ENCODE peak calls at places on chromosomes 13 and 19, in eight cellular contexts. One of them, this sample, is unnamed.

GRCh38 chr19:45304141-45304926 is 18.3 kb downstream of the CKM start:
- DNase-seq in ovary: no peak
- DNase-seq in caudate nucleus: no peak
- DNase-seq in CD8-positive, alpha-beta memory T cell: no peak
- DNase-seq in naive thymus-derived CD4-positive, alpha-beta T cell: no peak
- DNase-seq in tibial nerve: no peak
- DNase-seq in HepG2: no peak
- DNase-seq in lower lobe of right lung: no peak
- DNase-seq in this sample: no peak

GRCh38 chr19:33064778-33065550 is at the start of gene RHPN2:
- DNase-seq in lower lobe of right lung: peak; percentile 71
- DNase-seq in naive thymus-derived CD4-positive, alpha-beta T cell: peak; percentile 11
- DNase-seq in HepG2: peak; percentile 43
- DNase-seq in tibial nerve: peak; percentile 22
- DNase-seq in caudate nucleus: peak; percentile 12
- DNase-seq in ovary: peak; percentile 66
- DNase-seq in CD8-positive, alpha-beta memory T cell: peak; percentile 21
- DNase-seq in this sample: peak; percentile 69

GRCh38 chr13:46571189-46571901 is 18.4 kb downstream of the LRCH1 start:
- DNase-seq in caudate nucleus: no peak
- DNase-seq in naive thymus-derived CD4-positive, alpha-beta T cell: no peak
- DNase-seq in lower lobe of right lung: no peak
- DNase-seq in HepG2: peak; percentile 39
- DNase-seq in CD8-positive, alpha-beta memory T cell: no peak
- DNase-seq in ovary: no peak
- DNase-seq in tibial nerve: no peak
- DNase-seq in this sample: no peak

GRCh38 chr19:41870401-41870873 is 6.6 kb upstream of the CD79A start:
- DNase-seq in ovary: no peak
- DNase-seq in CD8-positive, alpha-beta memory T cell: no peak
- DNase-seq in lower lobe of right lung: no peak
- DNase-seq in HepG2: no peak
- DNase-seq in naive thymus-derived CD4-positive, alpha-beta T cell: no peak
- DNase-seq in caudate nucleus: no peak
- DNase-seq in tibial nerve: no peak
- DNase-seq in this sample: no peak

GRCh38 chr13:97224544-97225324 is 2.6 kb downstream of the MBNL2 start:
- DNase-seq in tibial nerve: no peak
- DNase-seq in lower lobe of right lung: no peak
- DNase-seq in CD8-positive, alpha-beta memory T cell: peak; percentile 60
- DNase-seq in caudate nucleus: no peak
- DNase-seq in naive thymus-derived CD4-positive, alpha-beta T cell: no peak
- DNase-seq in HepG2: peak; percentile 66
- DNase-seq in ovary: peak; percentile 54
- DNase-seq in this sample: peak; percentile 68

GRCh38 chr19:47826800-47827199 is 5.1 kb downstream of the CRX start:
- DNase-seq in HepG2: no peak
- DNase-seq in caudate nucleus: no peak
- DNase-seq in ovary: no peak
- DNase-seq in lower lobe of right lung: no peak
- DNase-seq in tibial nerve: no peak
- DNase-seq in naive thymus-derived CD4-positive, alpha-beta T cell: no peak
- DNase-seq in CD8-positive, alpha-beta memory T cell: no peak
- DNase-seq in this sample: no peak

GRCh38 chr19:12567951-12568350 is 16.7 kb upstream of the ZNF564 start:
- DNase-seq in ovary: no peak
- DNase-seq in HepG2: no peak
- DNase-seq in naive thymus-derived CD4-positive, alpha-beta T cell: no peak
- DNase-seq in caudate nucleus: no peak
- DNase-seq in CD8-positive, alpha-beta memory T cell: no peak
- DNase-seq in lower lobe of right lung: no peak
- DNase-seq in tibial nerve: no peak
- DNase-seq in this sample: no peak

GRCh38 chr13:75566658-75567057 is 17.1 kb downstream of the UCHL3 start:
- DNase-seq in ovary: no peak
- DNase-seq in CD8-positive, alpha-beta memory T cell: no peak
- DNase-seq in HepG2: peak; percentile 31
- DNase-seq in lower lobe of right lung: no peak
- DNase-seq in caudate nucleus: no peak
- DNase-seq in naive thymus-derived CD4-positive, alpha-beta T cell: no peak
- DNase-seq in tibial nerve: no peak
- DNase-seq in this sample: no peak

GRCh38 chr19:56953411-56953810 is 112.9 kb upstream of the PEG3 start:
- DNase-seq in HepG2: no peak
- DNase-seq in CD8-positive, alpha-beta memory T cell: no peak
- DNase-seq in lower lobe of right lung: no peak
- DNase-seq in caudate nucleus: no peak
- DNase-seq in naive thymus-derived CD4-positive, alpha-beta T cell: no peak
- DNase-seq in tibial nerve: no peak
- DNase-seq in ovary: no peak
- DNase-seq in this sample: no peak

GRCh38 chr19:31304877-31305312 is 44.3 kb downstream of the TSHZ3 start:
- DNase-seq in tibial nerve: no peak
- DNase-seq in HepG2: no peak
- DNase-seq in lower lobe of right lung: no peak
- DNase-seq in CD8-positive, alpha-beta memory T cell: no peak
- DNase-seq in ovary: no peak
- DNase-seq in naive thymus-derived CD4-positive, alpha-beta T cell: no peak
- DNase-seq in caudate nucleus: no peak
- DNase-seq in this sample: no peak

GRCh38 chr19:31306006-31306753 is 43.1 kb downstream of the TSHZ3 start:
- DNase-seq in naive thymus-derived CD4-positive, alpha-beta T cell: no peak
- DNase-seq in HepG2: no peak
- DNase-seq in tibial nerve: no peak
- DNase-seq in CD8-positive, alpha-beta memory T cell: no peak
- DNase-seq in lower lobe of right lung: no peak
- DNase-seq in ovary: no peak
- DNase-seq in caudate nucleus: no peak
- DNase-seq in this sample: no peak

GRCh38 chr19:31307270-31307669 is 42.0 kb downstream of the TSHZ3 start:
- DNase-seq in ovary: peak; percentile 4
- DNase-seq in CD8-positive, alpha-beta memory T cell: no peak
- DNase-seq in lower lobe of right lung: no peak
- DNase-seq in HepG2: no peak
- DNase-seq in naive thymus-derived CD4-positive, alpha-beta T cell: no peak
- DNase-seq in caudate nucleus: no peak
- DNase-seq in tibial nerve: no peak
- DNase-seq in this sample: no peak

GRCh38 chr19:31312004-31312403 is 37.2 kb downstream of the TSHZ3 start:
- DNase-seq in tibial nerve: no peak
- DNase-seq in caudate nucleus: no peak
- DNase-seq in HepG2: no peak
- DNase-seq in lower lobe of right lung: no peak
- DNase-seq in naive thymus-derived CD4-positive, alpha-beta T cell: no peak
- DNase-seq in ovary: no peak
- DNase-seq in CD8-positive, alpha-beta memory T cell: no peak
- DNase-seq in this sample: no peak

GRCh38 chr19:31308781-31309180 is 40.5 kb downstream of the TSHZ3 start:
- DNase-seq in naive thymus-derived CD4-positive, alpha-beta T cell: no peak
- DNase-seq in tibial nerve: no peak
- DNase-seq in ovary: no peak
- DNase-seq in lower lobe of right lung: no peak
- DNase-seq in HepG2: no peak
- DNase-seq in CD8-positive, alpha-beta memory T cell: no peak
- DNase-seq in caudate nucleus: no peak
- DNase-seq in this sample: no peak
- H3K27ac ChIP-seq in naive thymus-derived CD4-positive, alpha-beta T cell: no peak overlapping the region
- H3K27ac ChIP-seq in tibial nerve: no peak overlapping the region
- H3K27ac ChIP-seq in ovary: no peak overlapping the region
- H3K27ac ChIP-seq in lower lobe of right lung: no peak overlapping the region
- H3K27ac ChIP-seq in HepG2: no peak overlapping the region
- H3K27ac ChIP-seq in CD8-positive, alpha-beta memory T cell: no peak overlapping the region
- H3K27ac ChIP-seq in caudate nucleus: no peak overlapping the region
- H3K27ac ChIP-seq in this sample: no peak overlapping the region

DNA sequence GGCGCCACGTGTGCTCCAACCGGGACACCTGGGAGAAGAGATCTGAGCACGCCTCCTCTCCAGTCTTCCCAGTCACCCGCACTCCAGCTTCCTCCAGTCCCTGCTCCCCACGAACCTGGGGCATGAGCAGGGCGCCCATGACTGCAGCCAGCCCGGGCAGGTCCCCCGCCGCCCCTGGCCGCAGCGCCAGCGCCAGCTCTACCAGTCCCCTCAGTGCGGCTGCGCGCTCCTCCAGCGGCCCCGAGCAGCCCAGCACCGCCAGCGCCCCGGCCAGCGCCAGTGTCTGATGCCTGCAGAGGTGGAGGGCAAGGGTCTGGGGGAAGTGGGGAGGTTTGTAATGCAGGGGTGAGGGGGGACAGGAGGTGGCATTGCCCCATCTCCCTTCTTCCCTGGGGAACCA is 13.1 kb downstream of the SH2D3A start:
- DNase-seq in CD8-positive, alpha-beta memory T cell: no peak
- DNase-seq in tibial nerve: no peak
- DNase-seq in HepG2: no peak
- DNase-seq in ovary: no peak
- DNase-seq in lower lobe of right lung: no peak
- DNase-seq in naive thymus-derived CD4-positive, alpha-beta T cell: no peak
- DNase-seq in caudate nucleus: no peak
- DNase-seq in this sample: no peak
- H3K27ac ChIP-seq in CD8-positive, alpha-beta memory T cell: no peak overlapping the region
- H3K27ac ChIP-seq in tibial nerve: no peak overlapping the region
- H3K27ac ChIP-seq in HepG2: no peak overlapping the region
- H3K27ac ChIP-seq in ovary: no peak overlapping the region
- H3K27ac ChIP-seq in lower lobe of right lung: no peak overlapping the region
- H3K27ac ChIP-seq in naive thymus-derived CD4-positive, alpha-beta T cell: peak overlapping the region; percentile 8
- H3K27ac ChIP-seq in caudate nucleus: no peak overlapping the region
- H3K27ac ChIP-seq in this sample: no peak overlapping the region

GRCh38 chr13:73158851-73159250 is 100.0 kb downstream of the KLF5 start:
- DNase-seq in HepG2: no peak
- DNase-seq in CD8-positive, alpha-beta memory T cell: no peak
- DNase-seq in tibial nerve: no peak
- DNase-seq in lower lobe of right lung: no peak
- DNase-seq in naive thymus-derived CD4-positive, alpha-beta T cell: no peak
- DNase-seq in caudate nucleus: no peak
- DNase-seq in ovary: no peak
- DNase-seq in this sample: no peak
- H3K27ac ChIP-seq in HepG2: no peak overlapping the region
- H3K27ac ChIP-seq in CD8-positive, alpha-beta memory T cell: no peak overlapping the region
- H3K27ac ChIP-seq in tibial nerve: no peak overlapping the region
- H3K27ac ChIP-seq in lower lobe of right lung: no peak overlapping the region
- H3K27ac ChIP-seq in naive thymus-derived CD4-positive, alpha-beta T cell: no peak overlapping the region
- H3K27ac ChIP-seq in caudate nucleus: no peak overlapping the region
- H3K27ac ChIP-seq in ovary: no peak overlapping the region
- H3K27ac ChIP-seq in this sample: no peak overlapping the region

DNA sequence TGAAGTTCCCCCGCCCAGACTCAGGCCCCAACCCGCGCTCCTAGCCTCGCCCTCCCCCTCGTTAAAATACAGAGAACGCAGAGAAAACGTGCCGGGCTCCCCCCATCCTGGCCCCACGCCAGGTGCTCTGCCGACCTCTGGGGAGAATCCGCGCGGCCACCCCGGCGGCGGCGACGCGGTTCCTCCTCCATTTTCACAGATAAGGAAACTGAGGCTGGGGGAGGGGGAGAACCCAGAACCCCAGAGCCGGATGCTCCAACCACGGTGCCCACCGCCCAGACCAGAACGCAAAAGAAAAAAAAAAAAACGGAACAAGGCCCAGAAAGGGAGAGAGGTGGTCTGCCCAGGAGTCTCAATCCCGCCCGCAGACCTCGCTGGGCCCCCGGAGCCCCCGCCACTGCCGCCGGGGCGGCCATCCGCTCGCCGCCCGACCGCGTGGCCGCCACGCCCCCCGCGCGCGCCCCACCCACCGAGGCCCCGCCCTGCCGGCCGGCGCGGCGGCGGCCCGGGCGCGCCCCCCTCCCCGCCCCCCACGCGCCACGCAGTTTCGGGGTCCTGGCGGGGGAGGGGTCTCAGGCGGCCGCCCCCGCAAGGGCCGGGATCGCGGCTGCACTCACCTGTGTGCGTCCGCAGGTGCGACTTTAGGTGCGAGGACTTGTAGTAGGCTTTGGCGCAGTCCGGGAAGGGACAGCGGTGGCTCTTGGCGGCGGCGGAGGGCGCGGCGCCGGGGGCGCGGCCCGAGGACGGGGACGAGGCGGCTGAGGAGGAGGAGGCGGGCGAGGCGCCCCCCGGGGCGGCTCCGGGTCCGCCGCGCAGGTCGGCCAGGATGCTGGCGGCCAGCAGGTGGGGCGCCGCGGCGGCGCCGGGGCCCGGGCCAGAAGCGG is 713 bp downstream of the KLF16 start:
- DNase-seq in CD8-positive, alpha-beta memory T cell: peak; percentile 62
- DNase-seq in lower lobe of right lung: no peak
- DNase-seq in ovary: peak; percentile 73
- DNase-seq in caudate nucleus: no peak
- DNase-seq in tibial nerve: no peak
- DNase-seq in naive thymus-derived CD4-positive, alpha-beta T cell: peak; percentile 63
- DNase-seq in HepG2: no peak
- DNase-seq in this sample: no peak
- H3K27ac ChIP-seq in CD8-positive, alpha-beta memory T cell: peak overlapping the region; percentile 67
- H3K27ac ChIP-seq in lower lobe of right lung: peak overlapping the region; percentile 56
- H3K27ac ChIP-seq in ovary: peak overlapping the region; percentile 41
- H3K27ac ChIP-seq in caudate nucleus: peak overlapping the region; percentile 40
- H3K27ac ChIP-seq in tibial nerve: peak overlapping the region; percentile 31
- H3K27ac ChIP-seq in naive thymus-derived CD4-positive, alpha-beta T cell: peak overlapping the region; percentile 93
- H3K27ac ChIP-seq in HepG2: peak overlapping the region; percentile 80
- H3K27ac ChIP-seq in this sample: peak overlapping the region; percentile 75

This sample was measured in breast epithelium.